ENCODE peak calls at places on chromosome X, in nine cellular contexts. U, S, R, X, G, Y, I, N and L are unnamed samples.

GRCh38 chrX:57752866-57753265 is 72.8 kb upstream of the NLRP2B start:
- DNase-seq in U (no peak), S (no peak), R (no peak), X (no peak), G (no peak), Y (no peak), I (no peak), N (peak), L (no peak)

GRCh38 chrX:83508006-83508405 is at the start of gene POU3F4:
- DNase-seq in U (no peak), S (no peak), R (no peak), X (peak), G (no peak), Y (no peak), I (peak), N (no peak), L (no peak)

GRCh38 chrX:1425381-1425780 is 27.3 kb downstream of the ASMTL start:
- DNase-seq in U (no peak), S (no peak), R (no peak), X (no peak), G (no peak), Y (no peak), I (no peak), N (no peak), L (no peak)

GRCh38 chrX:87006561-87006960 is 511.0 kb upstream of the KLHL4 start:
- DNase-seq in U (no peak), S (no peak), R (no peak), X (no peak), G (no peak), Y (no peak), I (no peak), N (no peak), L (no peak)

GRCh38 chrX:57900961-57901360 is 9.3 kb downstream of the ZXDA start:
- DNase-seq in U (no peak), S (no peak), R (no peak), X (no peak), G (no peak), Y (no peak), I (no peak), N (no peak), L (no peak)

GRCh38 chrX:15930585-15930984 is 76.0 kb upstream of the AP1S2 start:
- DNase-seq in U (no peak), S (no peak), R (no peak), X (peak), G (no peak), Y (no peak), I (no peak), N (peak), L (no peak)

GRCh38 chrX:107205770-107206696 is at the start of the genes DNAAF6 and NUP62CL:
- DNase-seq in U (peak), S (peak), R (peak), X (peak), G (peak), Y (peak), I (peak), N (peak), L (peak)

GRCh38 chrX:140190441-140191108 is 225.3 kb upstream of the CXorf66 start:
- DNase-seq in U (no peak), S (no peak), R (no peak), X (no peak), G (no peak), Y (no peak), I (peak), N (no peak), L (no peak)

GRCh38 chrX:36957425-36958328 is 50.5 kb upstream of the FAM47C start:
- DNase-seq in U (no peak), S (no peak), R (peak), X (peak), G (no peak), Y (no peak), I (peak), N (no peak), L (no peak)

GRCh38 chrX:356385-357034 is 30.2 kb downstream of the PPP2R3B start:
- DNase-seq in U (no peak), S (no peak), R (no peak), X (no peak), G (no peak), Y (no peak), I (no peak), N (no peak), L (no peak)

GRCh38 chrX:1903380-1903935 is 288.6 kb downstream of the ASMT start:
- DNase-seq in U (no peak), S (no peak), R (no peak), X (no peak), G (no peak), Y (no peak), I (no peak), N (no peak), L (no peak)

GRCh38 chrX:78997870-78998558 is 52.8 kb downstream of the P2RY10 start:
- DNase-seq in U (no peak), S (peak), R (no peak), X (no peak), G (no peak), Y (no peak), I (no peak), N (no peak), L (no peak)

GRCh38 chrX:76428243-76429130 is 977 bp downstream of the MAGEE1 start:
- DNase-seq in U (no peak), S (no peak), R (peak), X (no peak), G (peak), Y (no peak), I (peak), N (peak), L (no peak)

GRCh38 chrX:43557792-43558191 is 98.3 kb upstream of the MAOA start:
- DNase-seq in U (peak), S (peak), R (peak), X (peak), G (peak), Y (peak), I (peak), N (peak), L (no peak)

GRCh38 chrX:106177106-106177981 is 9.2 kb downstream of the PWWP3B start:
- DNase-seq in U (peak), S (no peak), R (peak), X (peak), G (no peak), Y (peak), I (peak), N (no peak), L (no peak)

GRCh38 chrX:46965125-46965758 is 53.0 kb downstream of the JADE3 start:
- DNase-seq in U (no peak), S (no peak), R (no peak), X (no peak), G (no peak), Y (no peak), I (no peak), N (peak), L (no peak)

GRCh38 chrX:21926116-21926515 is 14.4 kb upstream of the SMS start:
- DNase-seq in U (no peak), S (peak), R (no peak), X (no peak), G (no peak), Y (no peak), I (no peak), N (no peak), L (no peak)
- H3K27ac ChIP-seq in U (peak), S (peak), R (no peak), X (no peak), G (peak), Y (peak), I (peak), N (no peak), L (no peak)

GRCh38 chrX:39895228-39896110 is 202.3 kb downstream of the BCOR start:
- DNase-seq in U (no peak), S (no peak), R (no peak), X (no peak), G (no peak), Y (no peak), I (no peak), N (no peak), L (no peak)

GRCh38 chrX:39897741-39898097 is 200.0 kb downstream of the BCOR start:
- DNase-seq in U (no peak), S (no peak), R (no peak), X (no peak), G (no peak), Y (no peak), I (no peak), N (no peak), L (no peak)

GRCh38 chrX:39899059-39899458 is 198.7 kb downstream of the BCOR start:
- DNase-seq in U (no peak), S (no peak), R (no peak), X (no peak), G (no peak), Y (no peak), I (no peak), N (no peak), L (no peak)

GRCh38 chrX:39898147-39898546 is 199.6 kb downstream of the BCOR start:
- DNase-seq in U (no peak), S (no peak), R (no peak), X (no peak), G (no peak), Y (no peak), I (no peak), N (no peak), L (no peak)

DNA sequence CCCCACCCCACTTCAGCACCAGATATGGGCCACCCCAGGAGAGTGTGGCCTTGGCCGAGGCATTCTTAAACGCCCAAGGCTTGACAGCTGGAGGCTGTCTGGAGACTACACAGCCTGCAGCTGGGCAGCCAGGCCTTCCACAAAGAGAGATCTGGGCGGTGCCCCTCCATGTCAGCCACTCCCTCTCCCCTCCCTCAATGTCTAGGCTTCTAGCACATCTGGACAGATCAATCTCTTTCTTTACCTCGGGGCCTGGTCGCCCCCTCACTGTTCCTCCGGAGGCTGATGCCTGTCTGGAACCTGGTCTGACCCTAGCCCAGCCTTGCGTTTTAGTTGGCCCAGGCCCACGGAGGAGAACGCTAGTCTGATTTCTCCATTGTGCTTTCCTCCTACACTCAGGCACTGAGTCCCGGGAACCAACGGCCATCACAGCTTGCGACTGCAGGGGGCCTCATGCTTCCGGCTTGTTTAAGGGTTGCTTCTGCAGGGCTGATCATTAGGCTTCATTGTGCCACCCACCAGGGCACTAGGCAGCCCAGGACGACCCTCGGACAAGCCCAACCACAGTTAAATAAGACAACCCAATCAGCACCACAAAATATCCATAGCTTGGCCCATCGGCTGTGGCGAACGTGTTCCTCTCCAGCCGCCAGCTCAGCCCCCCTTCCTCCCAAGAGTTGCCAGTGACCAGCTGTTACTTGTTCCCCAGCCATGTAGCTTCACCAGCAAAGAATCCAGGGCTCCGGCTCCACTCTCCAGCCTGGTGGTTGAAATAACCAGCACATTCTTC is 200.6 kb downstream of the BCOR start:
- DNase-seq in U (no peak), S (no peak), R (peak), X (peak), G (peak), Y (peak), I (peak), N (no peak), L (no peak)
- H3K4me3 ChIP-seq in U (no peak), S (no peak), R (no peak), X (no peak), G (no peak), Y (peak), I (no peak), N (no peak), L (no peak)

GRCh38 chrX:29662101-29662500 is 553.3 kb upstream of the MAGEB2 start:
- DNase-seq in U (no peak), S (no peak), R (no peak), X (no peak), G (no peak), Y (no peak), I (no peak), N (no peak), L (no peak)
- H3K27ac ChIP-seq in U (peak), S (no peak), R (no peak), X (no peak), G (no peak), Y (no peak), I (no peak), N (no peak), L (peak)

DNA sequence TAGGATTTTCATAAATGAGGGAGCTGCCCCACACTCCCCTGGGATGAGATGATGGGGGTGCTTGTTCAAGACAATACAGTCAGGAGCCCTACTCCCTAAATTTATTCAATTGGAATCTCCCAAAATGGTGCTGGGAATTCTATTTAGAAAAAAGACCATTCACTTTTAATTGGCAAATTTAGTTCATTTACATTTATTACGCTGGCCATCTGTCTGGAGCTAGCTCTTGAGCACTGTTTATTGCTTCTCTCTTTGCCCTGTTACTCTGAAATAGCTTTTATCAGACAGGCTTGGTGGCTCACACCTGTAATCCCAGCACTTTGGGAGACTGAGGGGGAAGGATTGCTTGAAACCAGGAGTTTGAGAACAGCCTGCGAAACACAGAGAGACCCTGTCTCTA is 2.0 kb upstream of the ARSD start:
- DNase-seq in U (no peak), S (no peak), R (no peak), X (no peak), G (no peak), Y (no peak), I (no peak), N (no peak), L (no peak)
- H3K4me3 ChIP-seq in U (no peak), S (no peak), R (no peak), X (no peak), G (no peak), Y (no peak), I (no peak), N (no peak), L (no peak)

DNA sequence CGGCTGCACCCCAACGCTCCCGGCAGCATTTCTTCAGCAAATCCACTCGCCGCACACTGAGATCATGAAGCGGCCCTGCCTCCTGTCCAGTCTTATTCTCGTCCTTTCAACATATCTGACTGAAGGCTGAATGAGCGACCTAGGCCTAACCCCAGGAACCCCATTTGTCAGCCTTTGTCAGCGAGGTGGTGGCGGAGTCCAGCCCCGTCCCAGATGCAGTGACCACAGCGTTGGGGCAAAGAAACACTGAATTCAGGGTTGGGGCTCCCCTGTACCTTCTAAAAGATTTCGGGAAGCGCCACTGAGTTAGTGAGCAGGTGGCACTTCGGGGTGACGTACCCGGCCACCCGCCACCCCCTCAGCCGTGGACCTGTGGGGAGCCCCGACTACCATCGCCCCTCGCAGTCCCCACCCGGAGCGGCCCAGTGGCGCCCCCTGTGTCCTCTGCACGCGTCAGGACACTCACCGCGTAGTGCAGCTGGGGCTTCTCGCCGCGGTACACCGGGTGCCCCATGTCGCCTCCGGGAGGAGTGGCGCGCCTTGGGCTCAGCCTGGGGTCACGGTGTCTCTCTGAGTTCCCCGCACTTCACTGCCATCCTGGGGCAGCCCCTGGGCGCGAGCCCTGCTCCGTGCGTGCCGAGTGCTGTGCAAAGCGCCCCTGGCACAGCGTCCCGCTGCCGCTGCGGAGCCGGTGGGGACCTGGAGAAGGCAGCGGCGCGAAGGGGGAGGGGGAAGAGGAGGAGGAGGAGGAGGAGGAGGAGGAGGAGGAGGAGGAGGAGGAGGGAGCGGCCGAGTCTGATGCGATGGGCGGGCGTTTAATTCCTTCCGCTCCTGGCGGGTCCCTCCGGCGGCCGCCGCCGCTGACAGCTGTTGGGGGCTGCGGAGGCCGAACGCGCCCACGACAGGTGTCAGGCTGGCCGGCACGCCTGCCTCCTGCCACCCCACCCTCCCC is 134.1 kb downstream of the AMELX start:
- DNase-seq in U (peak), S (peak), R (peak), X (peak), G (peak), Y (peak), I (peak), N (no peak), L (no peak)
- H3K27ac ChIP-seq in U (peak), S (peak), R (peak), X (no peak), G (peak), Y (peak), I (peak), N (no peak), L (peak)